ENCODE peak calls at places on chromosomes 16 and 17, in eight cellular contexts. Y, R, A, F, M, D, J and H are unnamed samples.

GRCh38 chr17:31571124-31571892 is 179.8 kb downstream of the RAB11FIP4 start:
- DNase-seq in Y (peak), R (no peak), A (no peak), F (peak), M (peak), D (no peak), J (no peak), H (peak)

GRCh38 chr16:57723170-57723569 is 12.4 kb upstream of the KATNB1 start:
- DNase-seq in Y (no peak), R (no peak), A (no peak), F (no peak), M (no peak), D (no peak), J (no peak), H (no peak)

GRCh38 chr17:7593296-7593695 is 3.4 kb upstream of the SOX15 start:
- DNase-seq in Y (no peak), R (no peak), A (no peak), F (no peak), M (no peak), D (no peak), J (no peak), H (no peak)

GRCh38 chr16:57134982-57135381 is 42.6 kb downstream of the CPNE2 start:
- DNase-seq in Y (no peak), R (no peak), A (no peak), F (no peak), M (no peak), D (no peak), J (no peak), H (no peak)

GRCh38 chr17:28812980-28813377 is 29.6 kb downstream of the FAM222B start:
- DNase-seq in Y (peak), R (no peak), A (peak), F (no peak), M (no peak), D (no peak), J (no peak), H (no peak)

GRCh38 chr17:59837362-59838195 is 55.2 kb downstream of the TUBD1 start:
- DNase-seq in Y (peak), R (peak), A (no peak), F (peak), M (peak), D (peak), J (no peak), H (peak)

GRCh38 chr17:80885922-80886582 is 105.6 kb upstream of the CHMP6 start:
- DNase-seq in Y (no peak), R (no peak), A (no peak), F (no peak), M (no peak), D (no peak), J (no peak), H (no peak)

GRCh38 chr17:57548421-57549385 is 196.4 kb downstream of the CCDC182 start:
- DNase-seq in Y (peak), R (no peak), A (no peak), F (no peak), M (peak), D (no peak), J (no peak), H (no peak)

GRCh38 chr17:58447039-58447975 is 30.0 kb upstream of the RNF43 start:
- DNase-seq in Y (peak), R (peak), A (peak), F (peak), M (peak), D (peak), J (no peak), H (peak)

GRCh38 chr17:74051348-74051747 is 152.1 kb upstream of the RPL38 start:
- DNase-seq in Y (no peak), R (no peak), A (peak), F (no peak), M (no peak), D (no peak), J (no peak), H (no peak)

GRCh38 chr17:76678330-76678729 is 32.4 kb downstream of the MXRA7 start:
- DNase-seq in Y (no peak), R (no peak), A (no peak), F (no peak), M (no peak), D (no peak), J (no peak), H (no peak)

GRCh38 chr16:80741716-80742115 is 62.7 kb downstream of the CDYL2 start:
- DNase-seq in Y (no peak), R (no peak), A (no peak), F (no peak), M (no peak), D (no peak), J (no peak), H (no peak)

GRCh38 chr17:29927546-29927945 is 2.5 kb downstream of the SSH2 start:
- DNase-seq in Y (peak), R (no peak), A (no peak), F (no peak), M (no peak), D (no peak), J (no peak), H (no peak)

GRCh38 chr16:46715769-46716305 is 26.4 kb downstream of the ORC6 start:
- DNase-seq in Y (no peak), R (no peak), A (no peak), F (no peak), M (peak), D (no peak), J (no peak), H (no peak)

GRCh38 chr17:42680331-42680808 is 1.3 kb downstream of the CCR10 start:
- DNase-seq in Y (no peak), R (no peak), A (no peak), F (no peak), M (no peak), D (no peak), J (no peak), H (no peak)

GRCh38 chr17:47702391-47702995 is 8.5 kb downstream of the TBKBP1 start:
- DNase-seq in Y (no peak), R (no peak), A (no peak), F (no peak), M (no peak), D (no peak), J (no peak), H (no peak)

GRCh38 chr16:4371481-4372314 is at the start of gene VASN:
- DNase-seq in Y (peak), R (peak), A (peak), F (no peak), M (peak), D (peak), J (peak), H (no peak)

GRCh38 chr17:17781591-17782424 is 55.0 kb downstream of the SREBF1 start:
- DNase-seq in Y (peak), R (peak), A (peak), F (no peak), M (peak), D (peak), J (peak), H (no peak)

GRCh38 chr16:35687781-35688180 is 2228.4 kb downstream of the TP53TG3F start:
- DNase-seq in Y (no peak), R (no peak), A (no peak), F (no peak), M (no peak), D (no peak), J (no peak), H (no peak)

GRCh38 chr17:35715416-35715815 is 16.0 kb upstream of the RASL10B start:
- DNase-seq in Y (no peak), R (peak), A (no peak), F (no peak), M (no peak), D (no peak), J (no peak), H (no peak)

GRCh38 chr17:16419929-16420271 is 4.5 kb downstream of the TRPV2 start:
- DNase-seq in Y (no peak), R (no peak), A (no peak), F (peak), M (peak), D (no peak), J (no peak), H (peak)

GRCh38 chr17:15406081-15406480 is 61.3 kb downstream of the CDRT4 start:
- DNase-seq in Y (no peak), R (peak), A (no peak), F (no peak), M (no peak), D (no peak), J (no peak), H (no peak)

GRCh38 chr16:10938321-10938720 is 3.9 kb downstream of the DEXI start:
- DNase-seq in Y (no peak), R (no peak), A (no peak), F (no peak), M (no peak), D (no peak), J (no peak), H (no peak)

GRCh38 chr17:10216213-10216982 is 18.0 kb upstream of the GAS7 start:
- DNase-seq in Y (no peak), R (no peak), A (no peak), F (no peak), M (no peak), D (no peak), J (no peak), H (no peak)

GRCh38 chr16:11682655-11683096 is 14.4 kb downstream of the SNN start:
- DNase-seq in Y (peak), R (no peak), A (no peak), F (peak), M (peak), D (no peak), J (no peak), H (no peak)

GRCh38 chr16:5633845-5634440 is 536.3 kb upstream of the EEF2KMT start:
- DNase-seq in Y (no peak), R (peak), A (peak), F (no peak), M (peak), D (peak), J (no peak), H (no peak)

GRCh38 chr17:42684033-42684625 is 1.8 kb downstream of the CNTNAP1 start:
- DNase-seq in Y (no peak), R (no peak), A (peak), F (no peak), M (no peak), D (no peak), J (no peak), H (no peak)

GRCh38 chr17:64025732-64026294 is 5.4 kb upstream of the ICAM2 start:
- DNase-seq in Y (peak), R (peak), A (peak), F (peak), M (peak), D (peak), J (no peak), H (no peak)
- TF ChIP-seq CTCF in Y (peak), R (peak), A (peak), F (peak), M (peak), D (peak), J (peak), H (peak)

DNA sequence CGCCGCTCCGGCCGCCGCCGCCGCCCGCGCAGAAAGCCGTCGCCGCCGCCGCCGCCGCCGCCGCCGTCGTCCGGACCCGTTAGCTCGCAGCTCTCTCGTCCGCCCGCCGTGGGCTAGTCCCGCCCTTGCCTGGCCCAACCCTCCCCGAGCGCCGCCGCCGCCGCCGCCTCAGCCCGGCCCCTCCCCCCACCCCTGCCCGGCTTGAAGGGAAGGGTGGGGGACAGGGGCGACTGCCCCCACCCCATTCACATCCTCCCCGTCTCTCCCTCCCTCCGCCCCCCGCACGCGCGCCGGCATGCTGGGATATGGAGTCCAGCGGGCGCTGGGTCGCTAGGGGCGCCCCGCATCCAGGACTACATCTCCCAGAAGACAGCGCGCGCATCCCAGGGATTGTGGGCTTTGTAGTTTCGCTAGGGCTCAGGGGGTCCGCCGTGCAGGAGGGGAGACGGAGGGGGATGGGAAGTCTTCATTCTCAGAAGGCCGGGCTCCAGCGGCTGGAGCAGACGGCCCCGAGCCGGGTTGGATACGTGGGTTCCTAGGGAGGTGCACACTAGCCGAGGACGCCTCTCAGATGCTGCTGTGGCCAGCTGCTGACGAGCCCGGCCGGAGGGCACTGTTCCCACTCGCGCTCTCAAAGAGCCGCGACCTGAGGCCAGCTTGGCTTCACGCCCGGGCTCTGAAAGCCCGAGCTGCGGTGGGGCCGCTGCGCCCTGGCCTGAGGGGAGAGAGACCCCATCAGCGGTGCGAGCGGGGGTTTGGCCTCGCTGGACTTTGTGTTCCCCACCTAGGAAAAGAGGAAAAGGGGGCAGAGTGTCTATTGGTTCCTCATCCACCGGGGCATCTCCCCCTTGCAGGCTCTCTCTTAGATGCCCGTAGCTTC is at the start of gene ST3GAL2:
- DNase-seq in Y (peak), R (peak), A (peak), F (peak), M (peak), D (peak), J (peak), H (no peak)
- TF ChIP-seq CTCF in Y (peak), R (no peak), A (no peak), F (peak), M (no peak), D (no peak), J (no peak), H (peak)

GRCh38 chr17:79212150-79213087 is 137.8 kb downstream of the ENGASE start:
- DNase-seq in Y (no peak), R (no peak), A (peak), F (no peak), M (no peak), D (no peak), J (no peak), H (no peak)
- TF ChIP-seq CTCF in Y (no peak), R (no peak), A (no peak), F (no peak), M (no peak), D (no peak), J (no peak), H (no peak)

GRCh38 chr16:55499951-55500350 is 8.9 kb upstream of the LPCAT2 start:
- DNase-seq in Y (peak), R (peak), A (no peak), F (peak), M (peak), D (no peak), J (no peak), H (peak)
- TF ChIP-seq CTCF in Y (peak), R (no peak), A (no peak), F (no peak), M (no peak), D (no peak), J (no peak), H (no peak)

GRCh38 chr16:17555176-17555575 is 84.4 kb upstream of the XYLT1 start:
- DNase-seq in Y (peak), R (no peak), A (no peak), F (peak), M (peak), D (no peak), J (no peak), H (no peak)
- TF ChIP-seq CTCF in Y (no peak), R (no peak), A (peak), F (peak), M (no peak), D (no peak), J (no peak), H (no peak)

DNA sequence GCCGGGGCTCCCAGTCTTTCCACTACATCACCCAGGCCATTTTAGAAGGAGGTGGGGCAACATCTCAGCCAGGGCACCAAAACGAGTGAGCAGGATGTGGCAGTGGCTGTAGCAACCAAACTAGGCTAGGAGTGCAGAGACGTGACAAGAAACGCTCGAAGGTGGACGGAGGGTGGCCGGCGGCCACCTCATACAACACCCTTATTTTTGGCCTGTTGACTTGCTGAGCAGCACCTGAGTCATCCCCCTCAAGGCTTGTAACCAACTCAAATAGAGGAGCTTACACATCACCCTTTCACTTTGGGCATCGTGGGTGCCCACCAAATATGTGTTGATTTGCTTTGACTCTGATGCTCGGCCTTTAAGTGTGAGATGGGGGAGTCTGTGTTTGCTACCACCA is 23.7 kb upstream of the SOX9 start:
- DNase-seq in Y (no peak), R (no peak), A (no peak), F (no peak), M (no peak), D (no peak), J (no peak), H (no peak)
- TF ChIP-seq CTCF in Y (no peak), R (no peak), A (no peak), F (no peak), M (no peak), D (no peak), J (no peak), H (no peak)

GRCh38 chr17:8736796-8737195 is 7.8 kb downstream of the CCDC42 start:
- DNase-seq in Y (no peak), R (no peak), A (no peak), F (no peak), M (no peak), D (no peak), J (no peak), H (no peak)
- TF ChIP-seq CTCF in Y (no peak), R (no peak), A (no peak), F (no peak), M (no peak), D (no peak), J (no peak), H (no peak)